ENCODE peak calls at places on chromosomes 12 and 14, in ten cellular contexts. One of them, this sample, is unnamed.

GRCh38 chr12:111196532-111196931 is 172.4 kb downstream of the PHETA1 start:
- DNase-seq in mesendoderm: no peak
- DNase-seq in astrocyte of the cerebellum: no peak
- DNase-seq in MM.1S: no peak
- DNase-seq in suprapubic skin: no peak
- DNase-seq in fibroblast of mammary gland: no peak
- DNase-seq in A549: no peak
- DNase-seq in fibroblast of lung: no peak
- DNase-seq in lung: no peak
- DNase-seq in effector memory CD4-positive, alpha-beta T cell: no peak
- DNase-seq in this sample: no peak

GRCh38 chr12:96902076-96902475 is 5.0 kb upstream of the NEDD1 start:
- DNase-seq in fibroblast of mammary gland: peak
- DNase-seq in suprapubic skin: no peak
- DNase-seq in A549: peak
- DNase-seq in astrocyte of the cerebellum: no peak
- DNase-seq in mesendoderm: no peak
- DNase-seq in lung: no peak
- DNase-seq in MM.1S: peak
- DNase-seq in effector memory CD4-positive, alpha-beta T cell: no peak
- DNase-seq in fibroblast of lung: no peak
- DNase-seq in this sample: no peak

GRCh38 chr12:124129132-124129531 is 156.1 kb downstream of the ZNF664 start:
- DNase-seq in fibroblast of mammary gland: no peak
- DNase-seq in astrocyte of the cerebellum: no peak
- DNase-seq in lung: no peak
- DNase-seq in MM.1S: no peak
- DNase-seq in effector memory CD4-positive, alpha-beta T cell: no peak
- DNase-seq in fibroblast of lung: no peak
- DNase-seq in suprapubic skin: no peak
- DNase-seq in mesendoderm: no peak
- DNase-seq in A549: no peak
- DNase-seq in this sample: no peak

GRCh38 chr12:89363084-89363483 is 10.8 kb upstream of the DUSP6 start:
- DNase-seq in fibroblast of mammary gland: no peak
- DNase-seq in fibroblast of lung: no peak
- DNase-seq in MM.1S: no peak
- DNase-seq in mesendoderm: no peak
- DNase-seq in suprapubic skin: no peak
- DNase-seq in astrocyte of the cerebellum: no peak
- DNase-seq in A549: no peak
- DNase-seq in effector memory CD4-positive, alpha-beta T cell: no peak
- DNase-seq in lung: no peak
- DNase-seq in this sample: no peak

GRCh38 chr14:91898256-91898843 is 31.0 kb upstream of the TC2N start:
- DNase-seq in lung: no peak
- DNase-seq in mesendoderm: no peak
- DNase-seq in astrocyte of the cerebellum: no peak
- DNase-seq in effector memory CD4-positive, alpha-beta T cell: no peak
- DNase-seq in MM.1S: no peak
- DNase-seq in suprapubic skin: no peak
- DNase-seq in fibroblast of mammary gland: peak
- DNase-seq in A549: no peak
- DNase-seq in fibroblast of lung: peak
- DNase-seq in this sample: no peak

GRCh38 chr12:76329163-76329562 is 19.1 kb downstream of the BBS10 start:
- DNase-seq in astrocyte of the cerebellum: no peak
- DNase-seq in fibroblast of lung: peak
- DNase-seq in suprapubic skin: no peak
- DNase-seq in lung: no peak
- DNase-seq in effector memory CD4-positive, alpha-beta T cell: no peak
- DNase-seq in fibroblast of mammary gland: peak
- DNase-seq in mesendoderm: peak
- DNase-seq in MM.1S: no peak
- DNase-seq in A549: peak
- DNase-seq in this sample: peak

GRCh38 chr14:95481391-95482022 is 34.9 kb downstream of the SYNE3 start:
- DNase-seq in suprapubic skin: no peak
- DNase-seq in A549: no peak
- DNase-seq in mesendoderm: no peak
- DNase-seq in MM.1S: no peak
- DNase-seq in astrocyte of the cerebellum: no peak
- DNase-seq in lung: no peak
- DNase-seq in fibroblast of lung: no peak
- DNase-seq in fibroblast of mammary gland: no peak
- DNase-seq in effector memory CD4-positive, alpha-beta T cell: no peak
- DNase-seq in this sample: no peak

GRCh38 chr14:92993302-92993701 is 70.4 kb downstream of the CHGA start:
- DNase-seq in suprapubic skin: no peak
- DNase-seq in effector memory CD4-positive, alpha-beta T cell: no peak
- DNase-seq in lung: peak
- DNase-seq in MM.1S: no peak
- DNase-seq in A549: no peak
- DNase-seq in fibroblast of mammary gland: no peak
- DNase-seq in mesendoderm: no peak
- DNase-seq in fibroblast of lung: no peak
- DNase-seq in astrocyte of the cerebellum: no peak
- DNase-seq in this sample: no peak

GRCh38 chr12:104469066-104469465 is 12.3 kb downstream of the CHST11 start:
- DNase-seq in A549: no peak
- DNase-seq in fibroblast of lung: no peak
- DNase-seq in effector memory CD4-positive, alpha-beta T cell: no peak
- DNase-seq in astrocyte of the cerebellum: no peak
- DNase-seq in mesendoderm: no peak
- DNase-seq in suprapubic skin: no peak
- DNase-seq in fibroblast of mammary gland: no peak
- DNase-seq in MM.1S: no peak
- DNase-seq in lung: no peak
- DNase-seq in this sample: no peak

GRCh38 chr12:43957732-43958131 is 121.9 kb downstream of the TMEM117 start:
- DNase-seq in astrocyte of the cerebellum: peak
- DNase-seq in mesendoderm: peak
- DNase-seq in lung: no peak
- DNase-seq in fibroblast of lung: peak
- DNase-seq in MM.1S: peak
- DNase-seq in effector memory CD4-positive, alpha-beta T cell: no peak
- DNase-seq in suprapubic skin: no peak
- DNase-seq in fibroblast of mammary gland: peak
- DNase-seq in A549: peak
- DNase-seq in this sample: peak
- H3K4me3 ChIP-seq in astrocyte of the cerebellum: no peak
- H3K4me3 ChIP-seq in mesendoderm: no peak
- H3K4me3 ChIP-seq in lung: no peak
- H3K4me3 ChIP-seq in fibroblast of lung: no peak
- H3K4me3 ChIP-seq in MM.1S: no peak
- H3K4me3 ChIP-seq in effector memory CD4-positive, alpha-beta T cell: no peak
- H3K4me3 ChIP-seq in suprapubic skin: no peak
- H3K4me3 ChIP-seq in fibroblast of mammary gland: no peak
- H3K4me3 ChIP-seq in A549: no peak
- H3K4me3 ChIP-seq in this sample: no peak

GRCh38 chr14:52910597-52910996 is 40.3 kb downstream of the FERMT2 start:
- DNase-seq in fibroblast of mammary gland: peak
- DNase-seq in A549: no peak
- DNase-seq in lung: no peak
- DNase-seq in astrocyte of the cerebellum: no peak
- DNase-seq in effector memory CD4-positive, alpha-beta T cell: no peak
- DNase-seq in MM.1S: no peak
- DNase-seq in fibroblast of lung: no peak
- DNase-seq in suprapubic skin: no peak
- DNase-seq in mesendoderm: no peak
- DNase-seq in this sample: no peak

GRCh38 chr14:52907949-52908348 is 42.9 kb downstream of the FERMT2 start:
- DNase-seq in fibroblast of mammary gland: no peak
- DNase-seq in astrocyte of the cerebellum: no peak
- DNase-seq in lung: no peak
- DNase-seq in A549: no peak
- DNase-seq in mesendoderm: no peak
- DNase-seq in fibroblast of lung: no peak
- DNase-seq in MM.1S: no peak
- DNase-seq in suprapubic skin: no peak
- DNase-seq in effector memory CD4-positive, alpha-beta T cell: no peak
- DNase-seq in this sample: no peak

GRCh38 chr14:52902971-52903385 is 47.9 kb downstream of the FERMT2 start:
- DNase-seq in MM.1S: no peak
- DNase-seq in effector memory CD4-positive, alpha-beta T cell: no peak
- DNase-seq in suprapubic skin: no peak
- DNase-seq in mesendoderm: peak
- DNase-seq in lung: no peak
- DNase-seq in A549: no peak
- DNase-seq in astrocyte of the cerebellum: no peak
- DNase-seq in fibroblast of lung: peak
- DNase-seq in fibroblast of mammary gland: peak
- DNase-seq in this sample: peak

GRCh38 chr14:52901357-52901980 is 49.4 kb downstream of the FERMT2 start:
- DNase-seq in lung: no peak
- DNase-seq in fibroblast of mammary gland: no peak
- DNase-seq in suprapubic skin: no peak
- DNase-seq in effector memory CD4-positive, alpha-beta T cell: no peak
- DNase-seq in mesendoderm: peak
- DNase-seq in A549: no peak
- DNase-seq in MM.1S: no peak
- DNase-seq in astrocyte of the cerebellum: no peak
- DNase-seq in fibroblast of lung: no peak
- DNase-seq in this sample: no peak

DNA sequence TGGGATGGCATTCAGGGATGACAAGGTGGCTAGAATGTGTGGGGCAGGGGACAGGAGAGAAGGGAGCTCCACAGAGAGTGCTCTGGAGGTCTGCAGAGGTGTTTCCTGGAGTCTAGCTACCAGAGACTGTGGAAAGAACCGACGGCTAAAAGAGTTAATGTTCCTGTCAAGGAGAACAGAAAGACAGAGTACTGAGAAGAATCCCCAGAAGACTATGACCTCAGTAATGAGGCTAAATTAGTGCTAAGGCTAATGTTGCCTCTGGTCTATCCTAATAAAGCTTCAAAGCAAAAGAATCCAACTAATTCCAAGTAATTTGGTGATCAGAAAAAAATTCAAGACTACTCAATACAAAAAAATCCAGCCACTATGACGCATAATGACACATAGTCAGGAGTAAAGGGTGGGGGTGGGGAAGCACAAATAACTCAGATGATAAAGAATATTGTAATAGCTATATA is 44.7 kb downstream of the FERMT2 start:
- DNase-seq in fibroblast of mammary gland: peak
- DNase-seq in lung: no peak
- DNase-seq in suprapubic skin: no peak
- DNase-seq in MM.1S: no peak
- DNase-seq in mesendoderm: no peak
- DNase-seq in effector memory CD4-positive, alpha-beta T cell: no peak
- DNase-seq in astrocyte of the cerebellum: peak
- DNase-seq in A549: no peak
- DNase-seq in fibroblast of lung: peak
- DNase-seq in this sample: peak
- H3K4me3 ChIP-seq in fibroblast of mammary gland: no peak
- H3K4me3 ChIP-seq in lung: no peak
- H3K4me3 ChIP-seq in suprapubic skin: no peak
- H3K4me3 ChIP-seq in MM.1S: no peak
- H3K4me3 ChIP-seq in mesendoderm: no peak
- H3K4me3 ChIP-seq in effector memory CD4-positive, alpha-beta T cell: no peak
- H3K4me3 ChIP-seq in astrocyte of the cerebellum: no peak
- H3K4me3 ChIP-seq in A549: peak
- H3K4me3 ChIP-seq in fibroblast of lung: no peak
- H3K4me3 ChIP-seq in this sample: no peak

DNA sequence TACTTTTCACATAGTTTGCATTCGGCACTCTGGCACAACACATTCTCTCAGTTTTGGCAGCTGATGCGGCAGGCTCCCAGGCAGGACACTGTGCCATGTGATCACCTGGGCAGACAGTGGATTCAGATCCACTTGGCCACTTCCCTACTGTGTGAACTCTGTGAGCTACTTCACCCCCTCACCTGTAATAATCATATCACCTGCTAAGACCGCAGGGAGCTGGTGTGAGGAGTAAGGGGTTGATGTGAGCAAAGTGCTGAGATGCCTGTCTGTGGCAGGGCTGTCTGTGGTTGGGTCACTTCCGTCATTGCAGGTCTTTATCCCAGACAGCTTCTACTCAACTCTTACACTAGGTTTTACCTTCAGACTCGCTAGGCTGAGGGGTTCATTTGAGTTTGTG is 50.4 kb upstream of the AMN start:
- DNase-seq in mesendoderm: no peak
- DNase-seq in lung: no peak
- DNase-seq in astrocyte of the cerebellum: no peak
- DNase-seq in suprapubic skin: no peak
- DNase-seq in fibroblast of lung: no peak
- DNase-seq in fibroblast of mammary gland: no peak
- DNase-seq in effector memory CD4-positive, alpha-beta T cell: no peak
- DNase-seq in A549: no peak
- DNase-seq in MM.1S: peak
- DNase-seq in this sample: no peak
- H3K4me3 ChIP-seq in mesendoderm: no peak
- H3K4me3 ChIP-seq in lung: no peak
- H3K4me3 ChIP-seq in astrocyte of the cerebellum: no peak
- H3K4me3 ChIP-seq in suprapubic skin: no peak
- H3K4me3 ChIP-seq in fibroblast of lung: no peak
- H3K4me3 ChIP-seq in fibroblast of mammary gland: no peak
- H3K4me3 ChIP-seq in effector memory CD4-positive, alpha-beta T cell: no peak
- H3K4me3 ChIP-seq in A549: no peak
- H3K4me3 ChIP-seq in MM.1S: no peak
- H3K4me3 ChIP-seq in this sample: no peak

GRCh38 chr14:65476942-65477318 is 64.4 kb downstream of the FUT8 start:
- DNase-seq in A549: no peak
- DNase-seq in fibroblast of lung: no peak
- DNase-seq in astrocyte of the cerebellum: no peak
- DNase-seq in mesendoderm: no peak
- DNase-seq in MM.1S: no peak
- DNase-seq in suprapubic skin: no peak
- DNase-seq in fibroblast of mammary gland: no peak
- DNase-seq in effector memory CD4-positive, alpha-beta T cell: no peak
- DNase-seq in lung: no peak
- DNase-seq in this sample: no peak
- H3K4me3 ChIP-seq in A549: no peak
- H3K4me3 ChIP-seq in fibroblast of lung: no peak
- H3K4me3 ChIP-seq in astrocyte of the cerebellum: no peak
- H3K4me3 ChIP-seq in mesendoderm: no peak
- H3K4me3 ChIP-seq in MM.1S: no peak
- H3K4me3 ChIP-seq in suprapubic skin: no peak
- H3K4me3 ChIP-seq in fibroblast of mammary gland: no peak
- H3K4me3 ChIP-seq in effector memory CD4-positive, alpha-beta T cell: no peak
- H3K4me3 ChIP-seq in lung: no peak
- H3K4me3 ChIP-seq in this sample: no peak

GRCh38 chr12:85468356-85469157 is 188.5 kb downstream of the ALX1 start:
- DNase-seq in A549: peak
- DNase-seq in astrocyte of the cerebellum: peak
- DNase-seq in effector memory CD4-positive, alpha-beta T cell: no peak
- DNase-seq in fibroblast of mammary gland: peak
- DNase-seq in mesendoderm: peak
- DNase-seq in fibroblast of lung: peak
- DNase-seq in suprapubic skin: no peak
- DNase-seq in lung: peak
- DNase-seq in MM.1S: peak
- DNase-seq in this sample: peak
- H3K4me3 ChIP-seq in A549: peak
- H3K4me3 ChIP-seq in astrocyte of the cerebellum: peak
- H3K4me3 ChIP-seq in effector memory CD4-positive, alpha-beta T cell: no peak
- H3K4me3 ChIP-seq in fibroblast of mammary gland: no peak
- H3K4me3 ChIP-seq in mesendoderm: no peak
- H3K4me3 ChIP-seq in fibroblast of lung: peak
- H3K4me3 ChIP-seq in suprapubic skin: peak
- H3K4me3 ChIP-seq in lung: no peak
- H3K4me3 ChIP-seq in MM.1S: peak
- H3K4me3 ChIP-seq in this sample: peak

This sample was measured in brain microvascular endothelial cell.